ENCODE peak calls at places on chromosomes 6 and 20, in eight cellular contexts. E is psoas muscle; W is fibroblast of lung; G is CD8-positive, alpha-beta memory T cell; P is A549; C is uterus; D is lung; S is K562. X is an unnamed sample.

GRCh38 chr20:61941721-61942405 is 123.8 kb downstream of the TAF4 start:
- DNase-seq in W (no peak), G (no peak), E (no peak), C (no peak), D (no peak), P (no peak), S (no peak), X (no peak)

GRCh38 chr6:75210885-75211739 is 5.3 kb upstream of the COL12A1 start:
- DNase-seq in P (peak; percentile 56), D (no peak), W (peak; percentile 85), E (no peak), S (peak; percentile 55), C (peak; percentile 77), G (peak; percentile 37), X (peak; percentile 55)

GRCh38 chr6:149909701-149910470 is 12.0 kb upstream of the RAET1E start:
- DNase-seq in E (no peak), W (no peak), G (no peak), S (no peak), D (no peak), P (no peak), C (no peak), X (peak; percentile 34)

GRCh38 chr6:36949636-36950035 is 4.9 kb upstream of the PI16 start:
- DNase-seq in W (peak; percentile 33), C (no peak), P (no peak), S (no peak), D (no peak), G (no peak), E (no peak), X (peak; percentile 46)

GRCh38 chr20:35314460-35315198 is 22.4 kb upstream of the FAM83C start:
- DNase-seq in W (no peak), G (no peak), S (no peak), E (no peak), D (no peak), P (no peak), C (no peak), X (peak; percentile 59)

GRCh38 chr6:51644426-51644825 is 443.0 kb downstream of the PKHD1 start:
- DNase-seq in W (no peak), G (no peak), C (no peak), P (no peak), E (no peak), S (no peak), D (no peak), X (no peak)

GRCh38 chr6:131958551-131959470 is 7.6 kb upstream of the CCN2 start:
- DNase-seq in E (no peak), P (peak; percentile 66), G (no peak), C (no peak), S (no peak), W (no peak), D (no peak), X (no peak)

GRCh38 chr20:46202758-46203509 is 84.8 kb downstream of the CD40 start:
- DNase-seq in S (no peak), C (peak; percentile 53), P (no peak), E (peak; percentile 39), W (no peak), G (no peak), D (no peak), X (no peak)

GRCh38 chr6:98977606-98978292 is 30.0 kb upstream of the FBXL4 start:
- DNase-seq in P (no peak), C (no peak), G (no peak), S (no peak), D (no peak), E (no peak), W (no peak), X (no peak)

GRCh38 chr6:79630883-79631799 is at the start of gene SH3BGRL2:
- DNase-seq in G (no peak), C (peak; percentile 73), W (peak; percentile 64), E (peak; percentile 73), D (peak; percentile 80), S (peak; percentile 89), P (peak; percentile 42), X (peak; percentile 64)

GRCh38 chr20:5835234-5835845 is 85.1 kb downstream of the SHLD1 start:
- DNase-seq in G (no peak), W (peak; percentile 72), P (peak; percentile 54), D (no peak), C (no peak), S (no peak), E (no peak), X (peak; percentile 3)

GRCh38 chr6:152954443-152954842 is 28.4 kb downstream of the FBXO5 start:
- DNase-seq in G (no peak), W (no peak), S (peak; percentile 35), D (no peak), E (no peak), P (peak; percentile 7), C (no peak), X (no peak)

GRCh38 chr6:159716247-159717086 is 10.8 kb upstream of the WTAP start:
- DNase-seq in G (no peak), C (peak; percentile 87), D (no peak), E (no peak), W (peak; percentile 98), P (peak; percentile 42), S (no peak), X (no peak)

GRCh38 chr6:81242634-81243033 is 509.8 kb downstream of the TENT5A start:
- DNase-seq in E (no peak), D (no peak), W (no peak), G (no peak), S (no peak), P (no peak), C (no peak), X (no peak)

GRCh38 chr6:155629652-155630051 is 174.0 kb upstream of the NOX3 start:
- DNase-seq in G (no peak), S (no peak), E (no peak), P (no peak), D (no peak), W (no peak), C (no peak), X (no peak)

GRCh38 chr6:26031151-26031594 is 56.1 kb upstream of the HFE start:
- DNase-seq in S (no peak), D (no peak), C (no peak), W (no peak), E (no peak), P (peak; percentile 43), G (no peak), X (peak; percentile 61)

GRCh38 chr6:43804550-43805223 is 34.7 kb downstream of the VEGFA start:
- DNase-seq in P (no peak), E (no peak), W (no peak), S (no peak), C (no peak), G (no peak), D (peak; percentile 52), X (no peak)

GRCh38 chr20:7470912-7471311 is 469.3 kb downstream of the HAO1 start:
- DNase-seq in P (no peak), D (no peak), E (no peak), W (no peak), G (no peak), S (no peak), C (no peak), X (no peak)

GRCh38 chr20:2093200-2093781 is 8.3 kb upstream of the STK35 start:
- DNase-seq in G (no peak), D (no peak), W (peak; percentile 5), E (no peak), P (peak; percentile 60), S (no peak), C (no peak), X (no peak)

GRCh38 chr20:56995635-56996075 is 270.8 kb downstream of the BMP7 start:
- DNase-seq in G (no peak), P (peak; percentile 36), E (no peak), D (no peak), C (no peak), S (peak; percentile 63), W (no peak), X (no peak)

GRCh38 chr6:78836610-78837009 is 30.7 kb upstream of the IRAK1BP1 start:
- DNase-seq in E (no peak), G (no peak), W (no peak), D (no peak), P (no peak), C (no peak), S (no peak), X (no peak)

GRCh38 chr20:32482251-32483220 is 102.6 kb downstream of the NOL4L start:
- DNase-seq in G (peak; percentile 27), W (no peak), S (no peak), P (no peak), D (no peak), C (no peak), E (peak; percentile 56), X (no peak)

GRCh38 chr6:83853968-83854501 is 875 bp downstream of the RIPPLY2 start:
- DNase-seq in C (no peak), D (no peak), E (no peak), S (no peak), P (no peak), W (no peak), G (no peak), X (no peak)

GRCh38 chr6:156878688-156879087 is 101.5 kb downstream of the ARID1B start:
- DNase-seq in W (no peak), C (no peak), P (no peak), G (no peak), E (no peak), S (no peak), D (no peak), X (no peak)
- H3K4me1 ChIP-seq in W (no peaks in the 10 kb centered on the region), C (no peaks in the 10 kb centered on the region), P (no peaks in the 10 kb centered on the region), G (peaks cover 31% of the 10 kb centered on the region), E (peaks cover 71% of the 10 kb centered on the region), S (peaks cover 4% of the 10 kb centered on the region), D (peaks cover 27% of the 10 kb centered on the region), X (peaks cover 6% of the 10 kb centered on the region)

GRCh38 chr20:41048475-41049242 is 20.0 kb downstream of the TOP1 start:
- DNase-seq in P (no peak), G (no peak), D (no peak), W (no peak), S (no peak), C (no peak), E (no peak), X (no peak)
- H3K4me1 ChIP-seq in P (peaks cover 75% of the 10 kb centered on the region), G (peaks cover 70% of the 10 kb centered on the region), D (peaks cover 67% of the 10 kb centered on the region), W (peaks cover 24% of the 10 kb centered on the region), S (peaks cover 21% of the 10 kb centered on the region), C (peaks cover 9% of the 10 kb centered on the region), E (peaks cover 83% of the 10 kb centered on the region), X (peaks cover 41% of the 10 kb centered on the region)

GRCh38 chr6:156875062-156875461 is 97.9 kb downstream of the ARID1B start:
- DNase-seq in G (no peak), W (no peak), S (no peak), P (no peak), D (no peak), C (no peak), E (no peak), X (no peak)
- H3K4me1 ChIP-seq in G (peaks cover 14% of the 10 kb centered on the region), W (no peaks in the 10 kb centered on the region), S (peaks cover 5% of the 10 kb centered on the region), P (no peaks in the 10 kb centered on the region), D (peaks cover 13% of the 10 kb centered on the region), C (no peaks in the 10 kb centered on the region), E (peaks cover 77% of the 10 kb centered on the region), X (peaks cover 6% of the 10 kb centered on the region)

DNA sequence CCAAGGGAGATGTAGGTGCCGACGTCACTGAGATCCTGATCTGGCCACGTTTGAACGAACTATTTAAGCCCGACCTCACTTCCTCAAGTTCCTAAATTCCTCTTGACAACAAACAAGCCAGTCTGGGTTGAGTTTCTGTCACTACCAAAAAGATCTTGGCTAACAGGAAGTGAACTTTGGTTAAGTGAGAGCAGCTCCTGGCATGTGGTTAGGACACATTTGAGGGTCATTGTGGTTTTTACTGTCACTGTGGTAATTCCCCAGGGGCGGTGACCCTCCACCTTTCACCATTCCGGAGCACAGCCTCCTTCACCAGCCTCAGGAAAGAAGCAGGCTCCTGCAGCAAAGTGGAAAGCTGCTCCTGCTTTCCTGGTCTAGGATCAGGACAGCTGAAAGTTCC is 43.1 kb upstream of the ZNF831 start:
- DNase-seq in G (peak; percentile 18), P (no peak), D (no peak), S (no peak), C (no peak), W (no peak), E (no peak), X (no peak)
- H3K4me1 ChIP-seq in G (peaks cover 78% of the 10 kb centered on the region), P (no peaks in the 10 kb centered on the region), D (no peaks in the 10 kb centered on the region), S (no peaks in the 10 kb centered on the region), C (no peaks in the 10 kb centered on the region), W (no peaks in the 10 kb centered on the region), E (no peaks in the 10 kb centered on the region), X (no peaks in the 10 kb centered on the region)

GRCh38 chr20:51337126-51337805 is 205.3 kb downstream of the NFATC2 start:
- DNase-seq in G (no peak), C (no peak), D (no peak), S (no peak), E (no peak), P (no peak), W (no peak), X (no peak)
- H3K4me1 ChIP-seq in G (no peaks in the 10 kb centered on the region), C (no peaks in the 10 kb centered on the region), D (no peaks in the 10 kb centered on the region), S (peaks cover 3% of the 10 kb centered on the region), E (no peaks in the 10 kb centered on the region), P (peaks cover 15% of the 10 kb centered on the region), W (peaks cover 6% of the 10 kb centered on the region), X (peaks cover 42% of the 10 kb centered on the region)

X was measured in SJSA1.